ENCODE peak calls at places on chromosome 20, in seven cellular contexts. W is NCI-H2081, M is kidney epithelial cell, J is amniotic stem cell, D is sigmoid colon, E is AG04450, U is GOT3. K is an unnamed sample.
A peak's percentile ranks its signal among the peaks of the same experiment; 100 is the strongest.

GRCh38 chr20:60481051-60481741 is 523.0 kb downstream of the CDH26 start:
- DNase-seq in M (no peak), U (no peak), D (no peak), E (no peak), J (no peak), W (no peak), K (no peak)

GRCh38 chr20:39659010-39659409 is 696.9 kb downstream of the DHX35 start:
- DNase-seq in J (no peak), E (no peak), W (no peak), U (no peak), M (no peak), D (no peak), K (no peak)

GRCh38 chr20:37956099-37956498 is 53.2 kb downstream of the VSTM2L start:
- DNase-seq in J (no peak), U (no peak), M (no peak), W (peak; percentile 60), D (no peak), E (peak; percentile 24), K (peak; percentile 29)

GRCh38 chr20:57335392-57335791 is 5.8 kb downstream of the SPO11 start:
- DNase-seq in U (no peak), J (no peak), W (no peak), M (no peak), E (no peak), D (no peak), K (no peak)

GRCh38 chr20:62961310-62961783 is 8.8 kb downstream of the SLC17A9 start:
- DNase-seq in D (no peak), U (no peak), J (no peak), E (no peak), W (no peak), M (no peak), K (no peak)

GRCh38 chr20:37566590-37567330 is 39.1 kb upstream of the BLCAP start:
- DNase-seq in W (no peak), D (no peak), M (no peak), U (no peak), E (no peak), J (no peak), K (no peak)

GRCh38 chr20:35503841-35504460 is 25.5 kb downstream of the C20orf173 start:
- DNase-seq in U (no peak), W (no peak), D (peak; percentile 81), E (no peak), M (no peak), J (no peak), K (no peak)

GRCh38 chr20:24462461-24463010 is 6.9 kb upstream of the SYNDIG1 start:
- DNase-seq in J (no peak), D (no peak), M (no peak), W (no peak), U (no peak), E (no peak), K (no peak)

GRCh38 chr20:57651977-57652864 is 32.0 kb upstream of the ZBP1 start:
- DNase-seq in M (no peak), D (no peak), E (no peak), W (no peak), U (no peak), J (no peak), K (no peak)

K was measured in HFF-Myc.